ENCODE peak calls at places on chromosomes 16 and 17, in seven cellular contexts. S is NT2/D1, I is GM23338, B is GM06990, D is sigmoid colon, N is stomach, J is brain microvascular endothelial cell. U is an unnamed sample.
A peak's percentile ranks its signal among the peaks of the same experiment; 100 is the strongest.

GRCh38 chr16:50591800-50592771 is 43.9 kb downstream of the NKD1 start:
- DNase-seq in S (no peak), I (peak; percentile 28), B (no peak), D (peak; percentile 92), N (peak; percentile 37), J (no peak), U (no peak)

GRCh38 chr17:17837380-17837821 is 615 bp upstream of the SREBF1 start:
- DNase-seq in S (no peak), I (peak; percentile 75), B (no peak), D (peak; percentile 86), N (no peak), J (peak; percentile 69), U (peak; percentile 46)

GRCh38 chr17:31907342-31907975 is 6.0 kb upstream of the UTP6 start:
- DNase-seq in S (no peak), I (no peak), B (no peak), D (peak; percentile 79), N (peak; percentile 44), J (no peak), U (no peak)

GRCh38 chr16:68445458-68445857 is 2.9 kb downstream of the SMPD3 start:
- DNase-seq in S (peak; percentile 84), I (peak; percentile 94), B (no peak), D (no peak), N (peak; percentile 70), J (peak; percentile 25), U (peak; percentile 85)

GRCh38 chr17:79630120-79630519 is 19.3 kb upstream of the RBFOX3 start:
- DNase-seq in S (no peak), I (no peak), B (no peak), D (peak; percentile 25), N (peak; percentile 4), J (no peak), U (no peak)

GRCh38 chr16:12158428-12158827 is 181.9 kb downstream of the SNX29 start:
- DNase-seq in S (no peak), I (no peak), B (no peak), D (no peak), N (no peak), J (peak; percentile 87), U (no peak)

GRCh38 chr17:66420961-66421371 is 118.6 kb downstream of the PRKCA start:
- DNase-seq in S (no peak), I (no peak), B (no peak), D (no peak), N (no peak), J (no peak), U (peak; percentile 99)

GRCh38 chr17:43020789-43021738 is 1.1 kb downstream of the VAT1 start:
- DNase-seq in S (no peak), I (peak; percentile 75), B (no peak), D (peak; percentile 93), N (peak; percentile 34), J (peak; percentile 67), U (peak; percentile 59)

GRCh38 chr16:24980077-24980793 is 34.9 kb downstream of the ARHGAP17 start:
- DNase-seq in S (no peak), I (no peak), B (peak; percentile 57), D (no peak), N (no peak), J (no peak), U (peak; percentile 92)

GRCh38 chr17:55607736-55608341 is 96.6 kb upstream of the SMIM36 start:
- DNase-seq in S (no peak), I (no peak), B (no peak), D (peak; percentile 96), N (peak; percentile 67), J (no peak), U (no peak)

GRCh38 chr16:23679274-23679985 is 741 bp downstream of the PLK1 start:
- DNase-seq in S (peak; percentile 43), I (peak; percentile 77), B (peak; percentile 34), D (no peak), N (no peak), J (peak; percentile 37), U (peak; percentile 35)

GRCh38 chr17:41777579-41778188 is 8.8 kb downstream of the JUP start:
- DNase-seq in S (no peak), I (no peak), B (no peak), D (peak; percentile 87), N (peak; percentile 78), J (peak; percentile 88), U (no peak)

GRCh38 chr17:80175411-80175810 is 5.6 kb downstream of the CARD14 start:
- DNase-seq in S (peak; percentile 54), I (peak; percentile 77), B (no peak), D (no peak), N (peak; percentile 35), J (no peak), U (no peak)

GRCh38 chr17:13947499-13947898 is 121.8 kb upstream of the COX10 start:
- DNase-seq in S (no peak), I (no peak), B (no peak), D (no peak), N (no peak), J (no peak), U (peak; percentile 84)

GRCh38 chr17:82344175-82344907 is 10.8 kb upstream of the SECTM1 start:
- DNase-seq in S (no peak), I (no peak), B (no peak), D (no peak), N (no peak), J (no peak), U (no peak)

GRCh38 chr17:82342361-82343079 is 9.0 kb upstream of the SECTM1 start:
- DNase-seq in S (no peak), I (no peak), B (no peak), D (no peak), N (no peak), J (no peak), U (no peak)

GRCh38 chr17:82338858-82339633 is 5.5 kb upstream of the SECTM1 start:
- DNase-seq in S (no peak), I (peak; percentile 33), B (no peak), D (peak; percentile 85), N (peak; percentile 55), J (peak; percentile 72), U (peak; percentile 43)

GRCh38 chr17:82343560-82343959 is 10.0 kb upstream of the SECTM1 start:
- DNase-seq in S (no peak), I (peak; percentile 29), B (no peak), D (no peak), N (no peak), J (no peak), U (no peak)

DNA sequence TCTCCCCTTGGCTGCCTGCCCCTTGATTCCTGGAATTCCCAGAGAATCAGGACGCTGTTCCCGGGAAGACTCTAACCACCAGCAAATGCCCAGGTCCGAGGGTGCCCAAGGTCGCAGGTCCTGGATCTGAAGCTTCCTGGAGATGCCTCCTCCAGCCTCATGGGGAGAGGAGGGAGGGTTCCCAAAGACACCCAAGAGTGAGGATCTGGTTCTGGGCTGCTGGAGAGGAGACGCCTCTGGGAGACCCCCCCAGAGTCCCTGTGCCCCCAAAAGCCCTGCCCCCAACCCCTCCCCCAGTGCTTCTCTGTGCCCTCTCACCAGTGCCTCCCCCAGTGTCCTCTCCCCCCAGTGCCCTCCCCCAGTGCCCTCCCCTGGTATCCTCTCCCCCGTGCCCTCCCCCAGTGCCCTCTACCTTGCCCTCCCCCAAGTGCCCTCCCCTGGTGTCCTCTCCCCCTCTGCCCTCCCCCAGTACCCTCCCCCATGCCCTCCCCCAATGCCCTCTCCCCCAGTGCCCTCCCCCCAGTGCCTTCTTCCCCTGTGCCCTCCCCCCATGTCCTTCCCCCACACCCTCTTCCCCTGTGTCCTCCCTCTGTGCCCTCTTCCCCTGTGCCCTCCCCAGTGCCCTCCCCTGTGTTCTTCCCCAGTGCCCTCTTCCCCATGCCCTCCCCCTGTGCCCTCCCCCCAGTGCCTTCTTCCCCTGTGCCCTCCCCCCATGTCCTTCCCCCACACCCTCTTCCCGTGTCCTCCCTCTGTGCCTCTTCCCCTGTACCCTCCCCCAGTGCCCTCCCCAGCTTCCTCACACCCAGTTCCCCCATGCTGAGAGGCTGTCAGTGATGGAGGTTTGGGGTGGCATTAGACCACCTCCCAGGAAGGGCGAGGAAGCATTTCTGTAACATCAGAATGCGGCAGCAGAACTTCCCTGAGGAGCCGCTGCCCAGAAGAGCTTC is 6.3 kb upstream of the SECTM1 start:
- DNase-seq in S (no peak), I (no peak), B (no peak), D (no peak), N (no peak), J (no peak), U (no peak)
- H3K4me3 ChIP-seq in S (peak overlapping the region; percentile 17), I (no peak overlapping the region), B (no peak overlapping the region), D (peak overlapping the region; percentile 22), N (peak overlapping the region; percentile 42), J (peak overlapping the region; percentile 29), U (peak overlapping the region; percentile 42)

GRCh38 chr17:21125862-21126261 is 902 bp upstream of the DHRS7B start:
- DNase-seq in S (no peak), I (no peak), B (no peak), D (no peak), N (no peak), J (no peak), U (no peak)
- H3K4me3 ChIP-seq in S (no peak overlapping the region), I (peak overlapping the region; percentile 68), B (peak overlapping the region; percentile 82), D (no peak overlapping the region), N (no peak overlapping the region), J (no peak overlapping the region), U (no peak overlapping the region)

GRCh38 chr16:79403534-79403933 is 197.0 kb downstream of the MAF start:
- DNase-seq in S (no peak), I (no peak), B (no peak), D (no peak), N (no peak), J (no peak), U (no peak)

GRCh38 chr16:79401782-79402181 is 198.8 kb downstream of the MAF start:
- DNase-seq in S (no peak), I (no peak), B (no peak), D (no peak), N (no peak), J (no peak), U (no peak)

GRCh38 chr16:79401157-79401556 is 199.4 kb downstream of the MAF start:
- DNase-seq in S (no peak), I (no peak), B (no peak), D (no peak), N (no peak), J (no peak), U (no peak)

GRCh38 chr16:79402920-79403319 is 197.6 kb downstream of the MAF start:
- DNase-seq in S (no peak), I (no peak), B (no peak), D (no peak), N (no peak), J (no peak), U (peak; percentile 65)

GRCh38 chr16:79402356-79402755 is 198.2 kb downstream of the MAF start:
- DNase-seq in S (no peak), I (no peak), B (no peak), D (no peak), N (peak; percentile 86), J (no peak), U (no peak)
- H3K4me3 ChIP-seq in S (no peak overlapping the region), I (no peak overlapping the region), B (no peak overlapping the region), D (no peak overlapping the region), N (no peak overlapping the region), J (no peak overlapping the region), U (no peak overlapping the region)

DNA sequence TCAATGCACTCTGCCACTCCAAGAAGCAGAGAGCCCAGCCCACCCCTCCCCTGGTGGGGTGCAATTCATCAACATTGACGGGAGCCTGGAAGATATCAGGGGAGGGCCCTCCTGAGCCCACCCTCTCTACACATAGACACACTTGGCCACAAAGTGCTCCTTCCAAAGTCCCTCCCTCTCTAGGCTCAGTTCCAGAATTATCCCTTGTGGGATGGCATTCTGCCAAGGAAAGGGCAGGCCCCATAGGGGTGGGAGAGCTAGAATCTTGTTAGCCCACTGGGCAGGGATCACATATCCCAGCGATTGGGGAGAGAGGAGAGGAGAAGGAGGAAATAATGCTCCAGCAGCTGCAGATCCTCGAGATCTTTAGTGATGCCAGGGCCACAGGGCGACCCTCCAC is 66.3 kb downstream of the TMEM132E start:
- DNase-seq in S (no peak), I (no peak), B (no peak), D (no peak), N (no peak), J (no peak), U (no peak)
- H3K4me3 ChIP-seq in S (no peak overlapping the region), I (no peak overlapping the region), B (no peak overlapping the region), D (no peak overlapping the region), N (no peak overlapping the region), J (no peak overlapping the region), U (no peak overlapping the region)

U was measured in trophoblast cell.